ENCODE peak calls at places on chromosome X, in ten cellular contexts. S is fibroblast of lung, L is heart left ventricle, X is mammary epithelial cell, B is suprapubic skin, F is ascending aorta, R is pancreas, Q is psoas muscle, M is A549, Z is adrenal gland. I is an unnamed sample. For H3K4me1 and H3K9me3, the result is how much of the 10 kb centered on the place peaks cover.

GRCh38 chrX:69493193-69493592 is 10.9 kb upstream of the NALF2 start:
- DNase-seq in L (no peak), S (no peak), B (no peak), M (peak), Z (peak), F (no peak), R (peak), X (peak), Q (no peak), I (peak)

GRCh38 chrX:74431807-74432206 is 10.5 kb downstream of the SLC16A2 start:
- DNase-seq in M (no peak), R (no peak), B (no peak), Z (no peak), L (no peak), F (no peak), Q (no peak), S (no peak), X (no peak), I (no peak)

GRCh38 chrX:96682516-96682915 is 2.1 kb upstream of the DIAPH2 start:
- DNase-seq in M (no peak), X (no peak), R (no peak), S (no peak), F (no peak), Q (no peak), Z (no peak), B (no peak), L (no peak), I (no peak)

GRCh38 chrX:107662824-107663223 is 34.5 kb downstream of the PRPS1 start:
- DNase-seq in Q (no peak), R (no peak), Z (no peak), M (no peak), B (no peak), F (no peak), S (no peak), L (no peak), X (no peak), I (no peak)

GRCh38 chrX:7603387-7603786 is 239.6 kb upstream of the VCX start:
- DNase-seq in B (no peak), Z (no peak), M (no peak), R (no peak), X (no peak), L (no peak), S (no peak), Q (no peak), F (no peak), I (no peak)

GRCh38 chrX:104842646-104843045 is 276.6 kb downstream of the IL1RAPL2 start:
- DNase-seq in X (no peak), S (no peak), F (no peak), L (no peak), Z (no peak), Q (no peak), R (no peak), M (no peak), B (no peak), I (no peak)

GRCh38 chrX:135086197-135086854 is 34.0 kb downstream of the ETDB start:
- DNase-seq in Q (no peak), F (no peak), R (peak), X (peak), M (peak), B (no peak), Z (peak), L (no peak), S (peak), I (peak)

GRCh38 chrX:140050906-140051305 is 85.6 kb upstream of the CXorf66 start:
- DNase-seq in R (no peak), X (no peak), B (no peak), Q (no peak), L (no peak), S (peak), F (no peak), M (no peak), Z (no peak), I (no peak)

GRCh38 chrX:14670819-14671218 is 141.5 kb downstream of the GLRA2 start:
- DNase-seq in R (no peak), M (no peak), Q (no peak), X (no peak), L (no peak), S (no peak), B (no peak), F (no peak), Z (no peak), I (no peak)

GRCh38 chrX:38129366-38129765 is 91.3 kb downstream of the SRPX start:
- DNase-seq in Q (no peak), R (no peak), S (no peak), B (no peak), X (no peak), Z (no peak), M (no peak), F (no peak), L (no peak), I (no peak)

GRCh38 chrX:104183685-104184084 is 17.4 kb downstream of the FAM199X start:
- DNase-seq in B (no peak), S (no peak), M (no peak), F (no peak), Z (no peak), L (no peak), Q (no peak), X (no peak), R (no peak), I (no peak)

GRCh38 chrX:43064096-43064495 is 286.1 kb upstream of the PPP1R2C start:
- DNase-seq in F (no peak), X (peak), M (no peak), Z (no peak), Q (no peak), S (no peak), R (no peak), L (no peak), B (no peak), I (no peak)

GRCh38 chrX:38276089-38276488 is 51.2 kb downstream of the RPGR start:
- DNase-seq in F (no peak), X (no peak), Q (no peak), R (peak), S (no peak), M (no peak), Z (no peak), B (no peak), L (no peak), I (no peak)

GRCh38 chrX:54530358-54530900 is 410 bp downstream of the GNL3L start:
- DNase-seq in R (peak), Q (no peak), S (no peak), B (no peak), F (no peak), X (no peak), Z (peak), L (no peak), M (no peak), I (no peak)

GRCh38 chrX:108439961-108440696 is 491 bp downstream of the COL4A5 start:
- DNase-seq in M (peak), B (no peak), F (no peak), Z (peak), S (peak), Q (peak), R (peak), X (no peak), L (peak), I (no peak)

GRCh38 chrX:19446397-19446796 is 68.9 kb downstream of the MAP3K15 start:
- DNase-seq in L (no peak), M (no peak), S (no peak), R (no peak), Z (no peak), Q (no peak), X (no peak), B (no peak), F (no peak), I (no peak)

GRCh38 chrX:13719192-13719856 is 15.1 kb downstream of the TRAPPC2 start:
- DNase-seq in X (no peak), Q (no peak), Z (no peak), M (no peak), S (peak), L (no peak), R (no peak), B (no peak), F (no peak), I (no peak)

GRCh38 chrX:15343075-15343476 is 7.8 kb upstream of the PIGA start:
- DNase-seq in M (peak), Q (no peak), X (peak), F (no peak), R (peak), S (no peak), B (no peak), L (no peak), Z (peak), I (no peak)

GRCh38 chrX:49176421-49177326 is 5.0 kb downstream of the PLP2 start:
- DNase-seq in M (no peak), Z (peak), X (peak), S (no peak), B (no peak), L (no peak), Q (no peak), R (peak), F (no peak), I (no peak)

GRCh38 chrX:115499112-115499805 is 61.7 kb upstream of the PLS3 start:
- DNase-seq in X (no peak), Z (no peak), R (no peak), B (no peak), L (no peak), S (no peak), Q (no peak), F (no peak), M (no peak), I (no peak)

GRCh38 chrX:21975827-21976226 is 35.3 kb downstream of the SMS start:
- DNase-seq in S (peak), M (no peak), B (no peak), L (no peak), X (peak), Q (no peak), F (no peak), R (no peak), Z (no peak), I (no peak)

GRCh38 chrX:149916745-149917392 is 12.5 kb upstream of the HSFX4 start:
- DNase-seq in R (no peak), M (no peak), F (no peak), Q (no peak), B (no peak), Z (no peak), S (no peak), L (no peak), X (no peak), I (no peak)

GRCh38 chrX:16187024-16187698 is 19.9 kb downstream of the MAGEB17 start:
- DNase-seq in Q (no peak), F (no peak), Z (no peak), B (no peak), X (no peak), S (no peak), R (no peak), L (no peak), M (no peak), I (no peak)

GRCh38 chrX:138745215-138745614 is 33.7 kb upstream of the FGF13 start:
- DNase-seq in S (peak), X (peak), R (peak), M (peak), L (no peak), F (no peak), Z (peak), B (no peak), Q (no peak), I (no peak)

GRCh38 chrX:10011261-10011931 is 44.2 kb downstream of the CLDN34 start:
- DNase-seq in Z (no peak), Q (no peak), M (no peak), L (no peak), X (no peak), F (no peak), S (peak), B (no peak), R (no peak), I (no peak)
- H3K4me1 ChIP-seq in Z (under half), Q (under half), M (under half), L (under half), X (under half), F (under half), S (under half), B (under half), R (under half), I (under half)

GRCh38 chrX:41903544-41903943 is 19.8 kb downstream of the CASK start:
- DNase-seq in F (no peak), R (no peak), B (no peak), Z (no peak), M (no peak), Q (no peak), X (no peak), S (no peak), L (no peak), I (no peak)
- H3K9me3 ChIP-seq in F (under half), R (under half), B (under half), Z (under half), M (under half), Q (under half), X (under half), S (under half), L (under half), I (under half)

GRCh38 chrX:56219702-56220101 is 12.5 kb upstream of the KLF8 start:
- DNase-seq in X (no peak), R (no peak), F (no peak), B (no peak), L (no peak), S (no peak), Z (no peak), M (no peak), Q (no peak), I (no peak)
- TF ChIP-seq CTCF in X (peak), R (no peak), F (no peak), B (no peak), L (peak), S (peak), Z (no peak), M (no peak), Q (peak), I (no peak)

DNA sequence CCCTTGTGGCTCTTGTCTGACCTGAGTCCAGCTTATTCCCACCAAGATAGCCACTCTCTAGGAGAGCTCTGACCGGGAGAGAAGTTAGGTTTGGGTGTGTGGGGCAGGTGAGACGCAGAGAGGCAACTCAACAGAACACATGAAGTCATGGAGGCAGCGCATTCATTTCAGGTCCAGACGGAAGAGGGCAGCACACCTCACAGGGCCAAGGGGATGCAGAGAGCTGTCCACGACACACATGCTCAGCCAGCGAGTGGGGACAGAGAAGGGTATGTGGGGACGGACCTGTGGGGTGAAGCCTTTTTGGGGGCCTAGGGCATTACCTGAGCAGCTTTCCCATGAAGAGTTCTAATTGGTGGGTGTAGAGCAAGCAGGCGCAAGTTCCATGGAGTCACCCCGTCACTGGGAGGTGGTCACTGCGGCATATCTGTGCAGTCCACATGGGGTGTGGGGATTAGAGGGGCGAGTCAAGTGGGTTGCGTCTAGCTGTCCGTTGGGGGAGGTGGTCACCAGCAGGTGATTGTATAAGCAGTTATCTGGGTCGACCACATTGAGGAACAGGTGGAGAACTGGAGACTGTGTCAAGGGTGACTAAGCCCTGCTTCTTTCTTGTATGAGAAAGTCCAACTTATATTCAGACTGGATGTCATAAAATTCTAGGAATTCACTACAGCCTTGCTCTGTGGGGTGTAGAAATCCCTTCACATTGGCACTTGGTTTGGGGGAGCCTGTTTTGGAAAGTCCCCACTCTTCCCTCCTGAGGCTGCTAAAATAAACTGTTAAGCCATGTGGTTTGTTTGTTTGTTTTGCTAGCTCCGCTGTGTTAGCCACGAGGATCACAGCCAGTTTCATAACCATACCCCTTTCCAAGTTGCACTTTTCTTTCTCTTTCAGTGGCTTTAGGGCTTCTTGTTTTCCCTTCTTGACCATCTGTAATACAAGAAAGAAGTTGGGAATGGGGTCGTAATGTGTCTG is 24.5 kb upstream of the UXT start:
- DNase-seq in Q (no peak), S (no peak), F (no peak), M (no peak), B (no peak), X (no peak), L (no peak), Z (no peak), R (no peak), I (no peak)
- H3K4me1 ChIP-seq in Q (under half), S (under half), F (under half), M (under half), B (under half), X (under half), L (under half), Z (under half), R (under half), I (under half)

GRCh38 chrX:71910526-71911022 is at the start of gene NHSL2:
- DNase-seq in S (peak), Q (peak), F (no peak), X (no peak), Z (no peak), R (no peak), B (no peak), M (no peak), L (peak), I (no peak)
- H3K9me3 ChIP-seq in S (under half), Q (under half), F (under half), X (under half), Z (under half), R (under half), B (under half), M (under half), L (under half), I (under half)

I was measured in stomach.